ENCODE peak calls at places on chromosomes 6 and 20, in four cellular contexts. T is mucosa of descending colon, V is cardiac fibroblast, L is AG20443. G is an unnamed sample.

GRCh38 chr6:1624848-1625341 is 15.2 kb downstream of the FOXC1 start:
- DNase-seq in T (no peak), L (peak; percentile 79), V (peak; percentile 57), G (no peak)

GRCh38 chr6:110566346-110567125 is 90.1 kb upstream of the SLC22A16 start:
- DNase-seq in T (peak; percentile 59), L (peak; percentile 56), V (no peak), G (peak; percentile 76)

GRCh38 chr6:77440206-77440976 is 22.9 kb downstream of the HTR1B start:
- DNase-seq in L (no peak), T (no peak), V (no peak), G (no peak)

GRCh38 chr6:149043476-149044130 is 273.9 kb upstream of the TAB2 start:
- DNase-seq in L (no peak), V (no peak), T (no peak), G (no peak)

GRCh38 chr20:26218301-26218700 is 521.6 kb upstream of the ZNF337 start:
- DNase-seq in L (peak; percentile 3), V (no peak), T (no peak), G (no peak)

GRCh38 chr6:41706876-41707564 is 28.4 kb downstream of the TFEB start:
- DNase-seq in L (peak; percentile 82), V (peak; percentile 79), T (no peak), G (no peak)

GRCh38 chr6:141452354-141452686 is 680.4 kb upstream of the GJE1 start:
- DNase-seq in L (no peak), V (no peak), T (no peak), G (no peak)

GRCh38 chr6:2505624-2506023 is 245.1 kb downstream of the MYLK4 start:
- DNase-seq in L (no peak), V (no peak), T (no peak), G (peak; percentile 24)

G was measured in colonic mucosa.